ENCODE peak calls at places on chromosomes 2 and 18, in four cellular contexts. W is K562, N is A549, H is HepG2. V is an unnamed sample.

GRCh38 chr18:10482985-10483949 is 28.8 kb downstream of the APCDD1 start:
- DNase-seq in H (no peak), N (no peak), W (no peak), V (no peak)

GRCh38 chr2:149597050-149598013 is 9.8 kb upstream of the MMADHC start:
- DNase-seq in H (peak), N (peak), W (peak), V (peak)

GRCh38 chr2:23602113-23602512 is 217.1 kb downstream of the KLHL29 start:
- DNase-seq in W (no peak), H (no peak), N (peak), V (no peak)

GRCh38 chr2:130869441-130870160 is 32.9 kb downstream of the ARHGEF4 start:
- DNase-seq in W (no peak), H (no peak), N (no peak), V (no peak)

GRCh38 chr2:203951366-203951902 is 14.9 kb downstream of the ICOS start:
- DNase-seq in N (no peak), H (no peak), W (no peak), V (no peak)

GRCh38 chr2:12964904-12965539 is 248.3 kb downstream of the TRIB2 start:
- DNase-seq in H (no peak), W (peak), N (no peak), V (no peak)

GRCh38 chr2:85273732-85274731 is 53.8 kb downstream of the TGOLN2 start:
- DNase-seq in H (peak), N (peak), W (peak), V (no peak)

GRCh38 chr2:178271629-178272333 is 77.5 kb downstream of the OSBPL6 start:
- DNase-seq in W (no peak), N (no peak), H (no peak), V (no peak)

GRCh38 chr2:172093416-172094318 is 8.4 kb downstream of the DLX1 start:
- DNase-seq in H (no peak), N (no peak), W (no peak), V (no peak)

GRCh38 chr2:170455617-170456426 is 259.3 kb upstream of the SP5 start:
- DNase-seq in N (peak), H (peak), W (no peak), V (no peak)

GRCh38 chr18:59928201-59928600 is 28.4 kb downstream of the PMAIP1 start:
- DNase-seq in N (no peak), H (no peak), W (no peak), V (no peak)

GRCh38 chr2:5725794-5726463 is 33.7 kb downstream of the SOX11 start:
- DNase-seq in W (no peak), N (no peak), H (no peak), V (peak)

GRCh38 chr2:102632380-102633175 is 13.2 kb downstream of the SLC9A2 start:
- DNase-seq in H (no peak), W (no peak), N (no peak), V (no peak)

GRCh38 chr2:134334542-134335353 is 80.9 kb downstream of the MGAT5 start:
- DNase-seq in W (no peak), N (no peak), H (no peak), V (no peak)

GRCh38 chr2:17303054-17303453 is 215.2 kb downstream of the RAD51AP2 start:
- DNase-seq in W (no peak), H (no peak), N (no peak), V (no peak)

GRCh38 chr2:32553829-32554432 is 73.9 kb upstream of the TTC27 start:
- DNase-seq in W (peak), H (peak), N (peak), V (no peak)

GRCh38 chr2:13821255-13821880 is 811.1 kb upstream of the LRATD1 start:
- DNase-seq in H (no peak), W (no peak), N (no peak), V (no peak)

GRCh38 chr18:61998335-61998734 is 105.5 kb upstream of the RNF152 start:
- DNase-seq in N (no peak), H (no peak), W (no peak), V (no peak)

GRCh38 chr2:86417961-86418360 is 23.2 kb upstream of the KDM3A start:
- DNase-seq in N (no peak), W (no peak), H (no peak), V (no peak)

GRCh38 chr2:9336534-9337354 is 86.6 kb downstream of the ITGB1BP1 start:
- DNase-seq in H (peak), W (peak), N (peak), V (no peak)

GRCh38 chr2:15882761-15883497 is 57.4 kb upstream of the MYCN start:
- DNase-seq in H (no peak), N (no peak), W (no peak), V (no peak)

GRCh38 chr18:45554070-45554767 is 61.1 kb upstream of the SLC14A2 start:
- DNase-seq in N (no peak), H (no peak), W (no peak), V (no peak)

GRCh38 chr2:111900859-111901258 is 2.5 kb downstream of the MERTK start:
- DNase-seq in H (peak), N (peak), W (peak), V (peak)

GRCh38 chr18:76922107-76922506 is 99.8 kb downstream of the ZNF236 start:
- DNase-seq in N (peak), H (peak), W (peak), V (peak)

GRCh38 chr2:152335851-152336102 is 803 bp downstream of the FMNL2 start:
- DNase-seq in W (no peak), H (no peak), N (peak), V (no peak)

GRCh38 chr2:72859831-72860262 is 27.4 kb upstream of the SPR start:
- DNase-seq in N (peak), W (peak), H (peak), V (peak)

GRCh38 chr2:180625006-180625844 is 355.2 kb upstream of the UBE2E3 start:
- DNase-seq in W (no peak), H (no peak), N (no peak), V (no peak)

GRCh38 chr2:208127090-208127489 is 2.5 kb downstream of the CRYGC start:
- DNase-seq in N (no peak), H (no peak), W (no peak), V (no peak)

GRCh38 chr2:208128136-208128535 is 1.5 kb downstream of the CRYGC start:
- DNase-seq in W (no peak), N (no peak), H (no peak), V (no peak)

GRCh38 chr2:208125242-208125641 is 918 bp upstream of the CRYGD start:
- DNase-seq in N (no peak), W (no peak), H (no peak), V (no peak)

GRCh38 chr2:208122248-208122647 is 2.1 kb downstream of the CRYGD start:
- DNase-seq in W (no peak), N (no peak), H (no peak), V (no peak)
- TF ChIP-seq HMGXB4 in W (no peak), N (no peak), H (no peak), V (no peak)

GRCh38 chr2:157421377-157421944 is 22.4 kb downstream of the CYTIP start:
- DNase-seq in H (no peak), W (no peak), N (no peak), V (no peak)

GRCh38 chr2:157421964-157422363 is 21.9 kb downstream of the CYTIP start:
- DNase-seq in H (no peak), N (no peak), W (no peak), V (no peak)

GRCh38 chr2:157420771-157421323 is 23.0 kb downstream of the CYTIP start:
- DNase-seq in N (peak), H (no peak), W (no peak), V (no peak)

GRCh38 chr2:157418215-157418614 is 25.7 kb downstream of the CYTIP start:
- DNase-seq in N (no peak), W (no peak), H (no peak), V (no peak)

GRCh38 chr2:157419031-157419580 is 24.8 kb downstream of the CYTIP start:
- DNase-seq in H (no peak), N (no peak), W (no peak), V (no peak)
- TF ChIP-seq MAX in H (no peak), N (no peak), W (no peak), V (no peak)

GRCh38 chr2:215401896-215402379 is 33.9 kb downstream of the FN1 start:
- DNase-seq in W (no peak), N (no peak), H (no peak), V (no peak)
- TF ChIP-seq HMGXB4 in W (no peak), N (no peak), H (no peak), V (no peak)

GRCh38 chr2:146814971-146815370 is 1029.9 kb upstream of the ACVR2A start:
- DNase-seq in H (no peak), W (no peak), N (no peak), V (no peak)
- TF ChIP-seq MAX in H (no peak), W (no peak), N (no peak), V (no peak)

GRCh38 chr18:35508030-35508429 is 10.3 kb upstream of the INO80C start:
- DNase-seq in H (no peak), N (no peak), W (no peak), V (no peak)
- TF ChIP-seq HMGXB4 in H (no peak), N (no peak), W (no peak), V (no peak)

DNA sequence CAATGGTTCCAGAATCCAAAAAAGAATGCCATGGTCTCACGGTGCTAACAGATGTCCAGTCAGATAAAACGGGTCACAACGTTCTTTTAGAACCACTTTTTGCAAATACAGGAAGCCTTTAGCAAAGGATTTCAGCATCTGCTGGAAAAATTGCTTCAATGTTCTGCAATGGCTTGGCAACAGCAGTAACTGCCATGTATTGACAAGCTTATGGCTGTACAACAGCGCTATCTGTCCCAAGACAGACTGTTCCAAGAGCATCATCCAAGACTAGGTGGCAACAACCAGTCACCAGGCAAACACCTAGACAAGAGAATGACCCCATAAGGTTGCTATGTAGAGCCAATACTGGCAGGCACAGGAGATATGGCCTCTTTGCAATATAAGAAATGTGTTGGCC is 37.6 kb upstream of the RIOK3 start:
- DNase-seq in N (no peak), W (no peak), H (no peak), V (no peak)
- TF ChIP-seq MAX in N (no peak), W (no peak), H (no peak), V (no peak)

GRCh38 chr2:137969418-137969765 is 5.1 kb downstream of the HNMT start:
- DNase-seq in H (no peak), W (no peak), N (peak), V (no peak)
- TF ChIP-seq HMGXB4 in H (peak), W (no peak), N (no peak), V (no peak)

DNA sequence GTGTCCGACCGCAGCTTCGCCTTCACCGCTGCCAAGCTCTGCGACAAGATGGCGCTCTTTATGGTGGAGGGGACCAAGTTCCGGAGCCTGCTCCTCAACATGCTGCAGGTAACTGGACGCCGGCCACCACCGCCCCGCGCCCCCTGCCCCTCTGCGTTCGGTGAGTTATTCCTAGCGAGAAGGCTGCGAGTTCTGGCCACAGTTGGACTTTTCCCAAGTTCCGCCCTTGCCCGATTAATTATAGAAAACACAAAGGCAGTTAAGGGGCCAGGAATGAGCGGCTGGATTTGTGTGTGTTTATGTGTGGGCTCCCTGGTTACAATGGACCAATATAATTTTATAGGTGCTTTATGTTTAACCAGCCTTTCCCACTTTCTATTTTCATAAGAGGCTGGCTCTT is 189.2 kb downstream of the SMAD7 start:
- DNase-seq in W (no peak), N (no peak), H (no peak), V (no peak)
- TF ChIP-seq MAX in W (no peak), N (no peak), H (no peak), V (no peak)